ENCODE peak calls at places on chromosomes 13 and 19, in five cellular contexts. E is neuronal stem cell, Z is IMR-90, D is H1, W is mesenchymal stem cell. L is an unnamed sample.

GRCh38 chr19:30208661-30209060 is 163.5 kb upstream of the ZNF536 start:
- DNase-seq in E (no peak), Z (no peak), D (peak; percentile 32), W (no peak), L (no peak)

GRCh38 chr19:2791440-2791839 is 6.1 kb downstream of the THOP1 start:
- DNase-seq in E (no peak), Z (no peak), D (no peak), W (no peak), L (no peak)

GRCh38 chr19:18856385-18857126 is 24.8 kb downstream of the UPF1 start:
- DNase-seq in E (no peak), Z (no peak), D (no peak), W (no peak), L (no peak)

GRCh38 chr13:114132419-114133121 is at the start of gene RASA3:
- DNase-seq in E (peak; percentile 84), Z (peak; percentile 79), D (peak; percentile 88), W (peak; percentile 83), L (no peak)

GRCh38 chr19:24073807-24074206 is 13.2 kb upstream of the ZNF254 start:
- DNase-seq in E (no peak), Z (no peak), D (no peak), W (no peak), L (peak; percentile 98)

GRCh38 chr19:7366701-7367420 is 18.1 kb downstream of the ARHGEF18 start:
- DNase-seq in E (no peak), Z (peak; percentile 33), D (no peak), W (peak; percentile 35), L (peak; percentile 97)

GRCh38 chr19:46992699-46993535 is 26.7 kb upstream of the NPAS1 start:
- DNase-seq in E (no peak), Z (no peak), D (no peak), W (no peak), L (no peak)

GRCh38 chr19:21608571-21608970 is 103.2 kb downstream of the ZNF429 start:
- DNase-seq in E (no peak), Z (no peak), D (no peak), W (no peak), L (no peak)

GRCh38 chr13:97122381-97122996 is 99.6 kb upstream of the MBNL2 start:
- DNase-seq in E (no peak), Z (peak; percentile 73), D (no peak), W (peak; percentile 63), L (no peak)

GRCh38 chr13:46359731-46360130 is 27.3 kb downstream of the RUBCNL start:
- DNase-seq in E (no peak), Z (peak; percentile 22), D (no peak), W (peak; percentile 27), L (no peak)

GRCh38 chr13:109870281-109871017 is 84.1 kb upstream of the IRS2 start:
- DNase-seq in E (no peak), Z (no peak), D (no peak), W (no peak), L (peak; percentile 59)

GRCh38 chr19:57212109-57212508 is 18.7 kb upstream of the AURKC start:
- DNase-seq in E (no peak), Z (peak; percentile 33), D (no peak), W (peak; percentile 2), L (no peak)

GRCh38 chr13:20796791-20797513 is 23.2 kb upstream of the EEF1AKMT1 start:
- DNase-seq in E (no peak), Z (peak; percentile 39), D (no peak), W (peak; percentile 48), L (no peak)

GRCh38 chr13:109271991-109272454 is 514.4 kb downstream of the IRS2 start:
- DNase-seq in E (no peak), Z (no peak), D (no peak), W (peak; percentile 51), L (peak; percentile 68)

GRCh38 chr19:36973021-36973843 is 57.1 kb downstream of the ZNF568 start:
- DNase-seq in E (peak; percentile 55), Z (peak; percentile 50), D (no peak), W (peak; percentile 63), L (peak; percentile 77)

GRCh38 chr19:46404039-46404883 is 9.1 kb downstream of the CCDC8 start:
- DNase-seq in E (no peak), Z (peak; percentile 31), D (peak; percentile 83), W (peak; percentile 74), L (no peak)

GRCh38 chr13:44306401-44307192 is 67.0 kb upstream of the SERP2 start:
- DNase-seq in E (peak; percentile 17), Z (peak; percentile 99), D (peak; percentile 57), W (peak; percentile 94), L (peak; percentile 18)

GRCh38 chr13:53873558-53873957 is 844.9 kb downstream of the OLFM4 start:
- DNase-seq in E (no peak), Z (no peak), D (no peak), W (no peak), L (no peak)

GRCh38 chr13:36224730-36225129 is 10.4 kb upstream of the SOHLH2 start:
- DNase-seq in E (no peak), Z (no peak), D (no peak), W (no peak), L (no peak)

GRCh38 chr19:55449469-55449868 is 6.4 kb upstream of the SHISA7 start:
- DNase-seq in E (no peak), Z (no peak), D (no peak), W (no peak), L (no peak)

GRCh38 chr13:35865341-35866240 is 265.6 kb downstream of the DCLK1 start:
- DNase-seq in E (no peak), Z (no peak), D (no peak), W (no peak), L (no peak)

GRCh38 chr13:32225494-32225931 is 89.7 kb downstream of the ZAR1L start:
- DNase-seq in E (no peak), Z (peak; percentile 92), D (no peak), W (peak; percentile 66), L (no peak)

GRCh38 chr13:111914241-111915103 is 152.5 kb upstream of the SOX1 start:
- DNase-seq in E (no peak), Z (no peak), D (peak; percentile 23), W (no peak), L (no peak)

GRCh38 chr19:29645911-29646310 is 19.4 kb upstream of the PLEKHF1 start:
- DNase-seq in E (no peak), Z (peak; percentile 34), D (no peak), W (no peak), L (no peak)

GRCh38 chr13:99384468-99384867 is 77.3 kb upstream of the GPR183 start:
- DNase-seq in E (no peak), Z (no peak), D (peak; percentile 30), W (no peak), L (no peak)

GRCh38 chr13:40974460-40975407 is 44.4 kb downstream of the ELF1 start:
- DNase-seq in E (peak; percentile 12), Z (peak; percentile 66), D (no peak), W (peak; percentile 68), L (no peak)

GRCh38 chr13:107518292-107518691 is 697.0 kb downstream of the LIG4 start:
- DNase-seq in E (no peak), Z (peak; percentile 48), D (no peak), W (peak; percentile 34), L (no peak)

GRCh38 chr19:12783849-12784393 is 7.4 kb upstream of the JUNB start:
- DNase-seq in E (no peak), Z (no peak), D (no peak), W (peak; percentile 68), L (no peak)

GRCh38 chr13:30905932-30906383 is at the start of gene MEDAG:
- DNase-seq in E (no peak), Z (peak; percentile 57), D (no peak), W (peak; percentile 52), L (no peak)

GRCh38 chr19:39111593-39112199 is 13.9 kb upstream of the PAK4 start:
- DNase-seq in E (no peak), Z (no peak), D (no peak), W (no peak), L (peak; percentile 97)

GRCh38 chr19:45826934-45827333 is 11.8 kb upstream of the RSPH6A start:
- DNase-seq in E (no peak), Z (no peak), D (no peak), W (no peak), L (no peak)

GRCh38 chr19:56111601-56112312 is 9.3 kb downstream of the ZNF787 start:
- DNase-seq in E (no peak), Z (no peak), D (no peak), W (no peak), L (peak; percentile 38)

GRCh38 chr13:86906458-86906857 is 764.7 kb upstream of the SLITRK5 start:
- DNase-seq in E (no peak), Z (peak; percentile 64), D (no peak), W (peak; percentile 75), L (no peak)

GRCh38 chr13:27421101-27421881 is 3.1 kb upstream of the GTF3A start:
- DNase-seq in E (no peak), Z (no peak), D (no peak), W (no peak), L (no peak)

GRCh38 chr13:74778946-74779345 is 644.7 kb upstream of the KLF12 start:
- DNase-seq in E (no peak), Z (peak; percentile 35), D (no peak), W (no peak), L (no peak)

DNA sequence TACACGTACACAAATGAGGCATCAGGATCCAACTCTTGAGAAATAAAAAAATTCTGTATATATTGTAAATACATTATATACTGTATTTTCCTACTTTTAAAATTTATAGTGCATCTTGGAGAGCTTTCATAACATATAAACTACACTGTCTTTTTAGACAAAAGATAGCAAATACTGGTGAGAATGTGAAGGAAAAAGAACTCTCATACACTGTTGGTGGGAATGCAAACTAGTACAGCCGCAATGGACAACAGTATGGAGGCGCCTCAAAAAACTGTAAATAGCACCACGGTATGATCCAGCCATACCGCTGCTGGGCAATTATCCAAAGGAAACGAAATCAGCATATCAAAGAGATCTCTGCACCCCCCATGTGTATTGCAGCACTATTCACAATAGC is 292.5 kb downstream of the EFNB2 start:
- DNase-seq in E (no peak), Z (no peak), D (no peak), W (no peak), L (no peak)
- H3K14ac ChIP-seq in E (no peak overlapping the region), Z (no peak overlapping the region), D (no peak overlapping the region), W (no peak overlapping the region), L (no peak overlapping the region)

GRCh38 chr19:49363265-49364082 is at the start of gene DKKL1:
- DNase-seq in E (peak; percentile 100), Z (peak; percentile 99), D (peak; percentile 100), W (peak; percentile 99), L (peak; percentile 97)
- H3K27ac ChIP-seq in E (peak within 1 kb of the TSS; percentile 81), Z (peak within 1 kb of the TSS; percentile 78), D (peak within 1 kb of the TSS; percentile 31), W (peak within 1 kb of the TSS; percentile 83), L (peak within 1 kb of the TSS; percentile 24)

GRCh38 chr19:16456652-16457194 is 15.0 kb downstream of the EPS15L1 start:
- DNase-seq in E (no peak), Z (no peak), D (peak; percentile 57), W (peak; percentile 36), L (no peak)
- H3K14ac ChIP-seq in E (no peak overlapping the region), Z (peak overlapping the region; percentile 78), D (no peak overlapping the region), W (no peak overlapping the region), L (no peak overlapping the region)

GRCh38 chr13:29572575-29572974 is 22.9 kb downstream of the SLC7A1 start:
- DNase-seq in E (no peak), Z (no peak), D (no peak), W (no peak), L (no peak)
- H3K27ac ChIP-seq in E (no peak overlapping the region), Z (no peak overlapping the region), D (no peak overlapping the region), W (no peak overlapping the region), L (no peak overlapping the region)